ENCODE peak calls at places on chromosome 21, in eight cellular contexts. N, E, Z, G, Q, A, S and P are unnamed samples. For H3K4me1, the result is how much of the 10 kb centered on the place peaks cover.

GRCh38 chr21:38267991-38268858 is 11.4 kb downstream of the KCNJ15 start:
- DNase-seq in N (no peak), E (no peak), Z (no peak), G (no peak), Q (no peak), A (peak), S (no peak), P (no peak)

GRCh38 chr21:35350965-35351364 is 301.9 kb upstream of the RUNX1 start:
- DNase-seq in N (no peak), E (no peak), Z (no peak), G (peak), Q (no peak), A (peak), S (no peak), P (no peak)

GRCh38 chr21:27681841-27682240 is 715.0 kb upstream of the ADAMTS5 start:
- DNase-seq in N (no peak), E (no peak), Z (no peak), G (peak), Q (no peak), A (peak), S (no peak), P (no peak)

GRCh38 chr21:26553921-26554320 is 19.2 kb downstream of the CYYR1 start:
- DNase-seq in N (no peak), E (no peak), Z (no peak), G (no peak), Q (no peak), A (no peak), S (no peak), P (no peak)

GRCh38 chr21:46626536-46627302 is 8.8 kb upstream of the PRMT2 start:
- DNase-seq in N (no peak), E (no peak), Z (no peak), G (no peak), Q (no peak), A (no peak), S (peak), P (no peak)

GRCh38 chr21:43600642-43601397 is 58.5 kb downstream of the HSF2BP start:
- DNase-seq in N (no peak), E (no peak), Z (no peak), G (peak), Q (no peak), A (peak), S (no peak), P (no peak)

GRCh38 chr21:15015622-15016471 is 49.0 kb downstream of the NRIP1 start:
- DNase-seq in N (no peak), E (no peak), Z (no peak), G (peak), Q (no peak), A (peak), S (no peak), P (no peak)

GRCh38 chr21:26840912-26841311 is 4.3 kb downstream of the ADAMTS1 start:
- DNase-seq in N (peak), E (no peak), Z (no peak), G (peak), Q (no peak), A (peak), S (no peak), P (peak)

GRCh38 chr21:43306911-43307676 is 119.8 kb downstream of the SIK1 start:
- DNase-seq in N (peak), E (peak), Z (peak), G (peak), Q (no peak), A (peak), S (no peak), P (no peak)

GRCh38 chr21:36989699-36990507 is 16.6 kb upstream of the RIPPLY3 start:
- DNase-seq in N (peak), E (peak), Z (peak), G (peak), Q (peak), A (peak), S (peak), P (peak)

GRCh38 chr21:32727478-32727727 is 410 bp downstream of the SYNJ1 start:
- DNase-seq in N (no peak), E (no peak), Z (no peak), G (no peak), Q (no peak), A (no peak), S (no peak), P (no peak)

GRCh38 chr21:37225440-37225839 is 41.7 kb downstream of the VPS26C start:
- DNase-seq in N (no peak), E (no peak), Z (no peak), G (no peak), Q (peak), A (no peak), S (no peak), P (no peak)

GRCh38 chr21:38945536-38946245 is 140.0 kb downstream of the ETS2 start:
- DNase-seq in N (no peak), E (no peak), Z (no peak), G (peak), Q (no peak), A (no peak), S (peak), P (no peak)

GRCh38 chr21:40356644-40357043 is 489.4 kb downstream of the PCP4 start:
- DNase-seq in N (no peak), E (no peak), Z (no peak), G (no peak), Q (no peak), A (no peak), S (no peak), P (no peak)

GRCh38 chr21:43799301-43799840 is 10.0 kb downstream of the RRP1 start:
- DNase-seq in N (no peak), E (no peak), Z (no peak), G (no peak), Q (no peak), A (no peak), S (no peak), P (no peak)

GRCh38 chr21:15003463-15004135 is 61.2 kb downstream of the NRIP1 start:
- DNase-seq in N (no peak), E (no peak), Z (no peak), G (no peak), Q (no peak), A (no peak), S (peak), P (no peak)

GRCh38 chr21:35616090-35616489 is 444.2 kb downstream of the SETD4 start:
- DNase-seq in N (no peak), E (no peak), Z (no peak), G (peak), Q (no peak), A (peak), S (no peak), P (no peak)

GRCh38 chr21:15742052-15742451 is 12.3 kb downstream of the USP25 start:
- DNase-seq in N (no peak), E (no peak), Z (no peak), G (peak), Q (no peak), A (no peak), S (no peak), P (no peak)

GRCh38 chr21:35942211-35943144 is 117.8 kb downstream of the SETD4 start:
- DNase-seq in N (no peak), E (no peak), Z (no peak), G (no peak), Q (no peak), A (no peak), S (no peak), P (no peak)

GRCh38 chr21:39874759-39875158 is 7.5 kb downstream of the PCP4 start:
- DNase-seq in N (no peak), E (no peak), Z (no peak), G (no peak), Q (no peak), A (no peak), S (no peak), P (no peak)

GRCh38 chr21:37381883-37382585 is 15.5 kb downstream of the DYRK1A start:
- DNase-seq in N (no peak), E (no peak), Z (no peak), G (peak), Q (no peak), A (no peak), S (no peak), P (no peak)

GRCh38 chr21:33117268-33117888 is 47.4 kb downstream of the OLIG1 start:
- DNase-seq in N (peak), E (no peak), Z (no peak), G (no peak), Q (no peak), A (no peak), S (no peak), P (no peak)

GRCh38 chr21:39799178-39799577 is 54.2 kb downstream of the IGSF5 start:
- DNase-seq in N (no peak), E (peak), Z (no peak), G (no peak), Q (no peak), A (no peak), S (no peak), P (no peak)

GRCh38 chr21:33761104-33762036 is 119.1 kb downstream of the ITSN1 start:
- DNase-seq in N (no peak), E (no peak), Z (no peak), G (peak), Q (no peak), A (peak), S (no peak), P (no peak)

GRCh38 chr21:31999810-32000468 is 127.1 kb downstream of the HUNK start:
- DNase-seq in N (no peak), E (no peak), Z (no peak), G (no peak), Q (no peak), A (no peak), S (no peak), P (no peak)

GRCh38 chr21:36858320-36858957 is 108.0 kb downstream of the HLCS start:
- DNase-seq in N (no peak), E (no peak), Z (no peak), G (peak), Q (no peak), A (no peak), S (no peak), P (no peak)

GRCh38 chr21:36005018-36005417 is 55.3 kb downstream of the SETD4 start:
- DNase-seq in N (peak), E (peak), Z (no peak), G (peak), Q (no peak), A (no peak), S (peak), P (no peak)

GRCh38 chr21:34862951-34863350 is 186.2 kb downstream of the RUNX1 start:
- DNase-seq in N (no peak), E (no peak), Z (no peak), G (no peak), Q (no peak), A (no peak), S (no peak), P (no peak)

GRCh38 chr21:34887729-34888568 is 161.2 kb downstream of the RUNX1 start:
- DNase-seq in N (peak), E (peak), Z (peak), G (peak), Q (peak), A (peak), S (peak), P (peak)

GRCh38 chr21:36463991-36464390 is 15.9 kb downstream of the CLDN14 start:
- DNase-seq in N (no peak), E (no peak), Z (no peak), G (no peak), Q (no peak), A (no peak), S (no peak), P (no peak)

GRCh38 chr21:43727571-43728466 is 8.9 kb downstream of the PDXK start:
- DNase-seq in N (no peak), E (no peak), Z (peak), G (peak), Q (no peak), A (no peak), S (no peak), P (no peak)

GRCh38 chr21:17903029-17903806 is 84.1 kb upstream of the C21orf91 start:
- DNase-seq in N (no peak), E (no peak), Z (no peak), G (peak), Q (no peak), A (peak), S (peak), P (no peak)

GRCh38 chr21:36744560-36745231 is 45.8 kb downstream of the SIM2 start:
- DNase-seq in N (no peak), E (no peak), Z (no peak), G (no peak), Q (no peak), A (no peak), S (no peak), P (no peak)

GRCh38 chr21:26451014-26451740 is 121.9 kb downstream of the CYYR1 start:
- DNase-seq in N (no peak), E (no peak), Z (no peak), G (no peak), Q (no peak), A (peak), S (no peak), P (no peak)

GRCh38 chr21:46459356-46460112 is 843 bp downstream of the DIP2A start:
- DNase-seq in N (peak), E (peak), Z (peak), G (peak), Q (no peak), A (peak), S (peak), P (no peak)

GRCh38 chr21:35420658-35421057 is 371.6 kb upstream of the RUNX1 start:
- DNase-seq in N (no peak), E (no peak), Z (peak), G (no peak), Q (no peak), A (no peak), S (no peak), P (no peak)

GRCh38 chr21:25036775-25037174 is 570.5 kb downstream of the MRPL39 start:
- DNase-seq in N (no peak), E (no peak), Z (no peak), G (no peak), Q (no peak), A (no peak), S (no peak), P (no peak)

GRCh38 chr21:25039461-25040380 is 567.6 kb downstream of the MRPL39 start:
- DNase-seq in N (no peak), E (no peak), Z (no peak), G (peak), Q (no peak), A (peak), S (peak), P (no peak)
- TF ChIP-seq CTCF in N (peak), E (peak), Z (no peak), G (peak), Q (no peak), A (peak), S (peak), P (no peak)

GRCh38 chr21:45405819-45406762 is 1.1 kb downstream of the COL18A1 start:
- DNase-seq in N (peak), E (no peak), Z (peak), G (peak), Q (no peak), A (peak), S (peak), P (no peak)
- H3K4me1 ChIP-seq in N (under half), E (under half), Z (under half), G (under half), Q (under half), A (under half), S (under half), P (under half)

GRCh38 chr21:29024474-29025327 is at the start of gene USP16:
- DNase-seq in N (peak), E (peak), Z (peak), G (peak), Q (peak), A (peak), S (peak), P (peak)
- TF ChIP-seq CTCF in N (peak), E (peak), Z (peak), G (peak), Q (no peak), A (no peak), S (no peak), P (peak)

DNA sequence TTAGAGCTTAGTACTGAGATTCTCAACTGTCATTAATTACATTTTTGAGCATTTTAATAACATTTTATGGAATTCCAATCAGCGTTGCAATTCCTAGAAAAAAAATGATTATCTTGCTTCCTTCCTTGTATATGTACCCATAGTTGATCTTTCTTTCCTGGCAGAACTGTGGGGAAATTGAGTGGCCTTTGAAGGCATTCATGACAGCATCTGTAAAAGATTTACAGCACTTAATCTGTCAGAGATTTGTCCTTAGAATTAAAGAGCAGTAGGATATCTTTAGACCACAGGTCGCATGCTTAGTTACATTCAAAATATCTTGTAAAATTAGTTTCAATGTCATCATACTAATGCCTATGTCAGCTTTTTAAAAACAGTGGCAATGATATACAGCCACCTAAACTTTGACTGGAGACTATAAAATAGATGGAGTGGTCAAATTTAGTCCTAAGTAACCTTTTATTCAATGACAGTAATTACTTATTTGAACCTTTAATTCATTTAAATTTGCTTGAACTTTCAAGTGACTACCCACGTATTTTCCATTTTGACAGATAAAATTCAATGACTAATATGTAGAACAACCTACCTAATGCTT is 692.0 kb downstream of the NCAM2 start:
- DNase-seq in N (no peak), E (no peak), Z (no peak), G (no peak), Q (no peak), A (no peak), S (no peak), P (no peak)
- H3K4me1 ChIP-seq in N (under half), E (under half), Z (under half), G (under half), Q (under half), A (under half), S (under half), P (under half)

DNA sequence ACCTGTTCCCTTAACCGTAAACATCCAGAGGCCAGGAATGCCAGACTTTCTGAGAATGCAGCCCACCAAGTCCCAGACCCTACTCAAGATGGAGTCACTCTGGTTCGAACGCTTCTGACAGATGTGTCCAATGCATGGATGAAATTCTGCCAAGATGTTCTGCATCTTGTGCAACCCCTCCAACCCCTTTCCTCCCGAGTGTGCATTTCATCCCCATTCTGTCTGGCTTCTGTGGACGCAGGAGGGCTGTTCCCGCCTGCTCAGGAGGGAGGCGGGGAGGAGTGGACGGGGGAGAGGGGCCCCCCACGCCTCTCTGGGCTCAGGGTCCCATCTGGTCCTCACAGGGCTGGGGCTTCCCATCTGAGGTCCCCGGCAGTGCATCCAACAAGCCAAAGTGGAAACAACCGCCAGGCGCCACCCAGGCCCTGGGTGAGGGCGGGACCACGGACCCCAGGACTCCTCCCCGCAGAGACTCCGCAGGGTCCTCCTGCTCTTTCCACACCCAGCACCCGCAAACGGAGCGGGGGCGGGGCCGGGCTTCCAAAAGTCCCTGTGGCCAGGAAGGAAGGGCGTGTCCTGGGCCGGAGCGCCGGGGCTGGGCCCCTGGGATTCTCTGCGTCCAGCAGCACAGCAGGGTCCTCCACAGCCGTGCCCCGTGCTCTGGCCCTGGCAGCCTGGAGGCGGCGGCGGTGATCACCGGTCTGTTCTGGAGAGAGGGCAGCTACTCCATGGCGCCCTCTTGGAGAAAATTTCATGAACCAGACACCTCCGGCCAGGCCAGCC is 27.7 kb upstream of the SUMO3 start:
- DNase-seq in N (peak), E (peak), Z (peak), G (peak), Q (peak), A (peak), S (peak), P (no peak)
- TF ChIP-seq CTCF in N (no peak), E (no peak), Z (peak), G (peak), Q (no peak), A (peak), S (peak), P (no peak)

GRCh38 chr21:42234464-42235241 is 15.7 kb downstream of the ABCG1 start:
- DNase-seq in N (peak), E (peak), Z (peak), G (peak), Q (peak), A (peak), S (peak), P (no peak)
- H3K4me1 ChIP-seq in N (half or more), E (under half), Z (half or more), G (under half), Q (half or more), A (under half), S (under half), P (under half)

GRCh38 chr21:30958737-30959136 is 77.4 kb upstream of the KRTAP11-1 start:
- DNase-seq in N (no peak), E (no peak), Z (no peak), G (no peak), Q (no peak), A (no peak), S (no peak), P (no peak)

DNA sequence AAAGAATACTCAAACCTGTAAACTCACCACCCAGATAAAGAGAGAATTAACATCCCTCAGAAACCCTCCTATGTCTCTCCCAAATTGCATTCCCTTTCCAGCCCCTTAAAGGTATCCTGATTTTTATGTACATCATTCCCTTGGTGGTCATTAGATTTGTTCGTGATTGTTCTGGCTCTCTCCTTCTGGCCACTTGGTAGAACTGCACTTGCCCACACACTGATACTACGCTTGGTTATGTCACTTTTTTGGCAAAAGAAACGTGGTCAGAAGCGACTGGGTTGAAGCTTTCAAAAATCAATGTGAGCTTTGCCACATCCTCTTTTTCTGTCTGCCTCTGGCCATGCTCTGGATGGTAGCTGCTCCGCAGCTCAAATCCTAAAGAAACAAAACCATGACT is 76.3 kb downstream of the KRTAP19-8 start:
- DNase-seq in N (no peak), E (no peak), Z (no peak), G (no peak), Q (no peak), A (no peak), S (peak), P (no peak)
- TF ChIP-seq CTCF in N (no peak), E (no peak), Z (no peak), G (no peak), Q (no peak), A (peak), S (peak), P (no peak)